ENCODE peak calls at places on chromosome 5, in ten cellular contexts. Y is GM06990, K is tibial nerve, M is astrocyte of the spinal cord, B is B cell, U is natural killer cell, R is H9, I is neural progenitor cell, G is RWPE2, W is uterus. V is an unnamed sample.
A peak's percentile ranks its signal among the peaks of the same experiment; 100 is the strongest.

GRCh38 chr5:109992264-109992915 is 302.7 kb downstream of the MAN2A1 start:
- DNase-seq in Y (no peak), K (no peak), M (no peak), B (no peak), U (no peak), R (no peak), I (peak; percentile 31), G (no peak), W (no peak), V (no peak)

GRCh38 chr5:172602712-172603289 is 38.3 kb upstream of the NEURL1B start:
- DNase-seq in Y (no peak), K (no peak), M (no peak), B (no peak), U (no peak), R (no peak), I (no peak), G (no peak), W (peak; percentile 67), V (no peak)

GRCh38 chr5:91339053-91339710 is 43.9 kb downstream of the ARRDC3 start:
- DNase-seq in Y (no peak), K (no peak), M (peak; percentile 56), B (no peak), U (no peak), R (no peak), I (peak; percentile 55), G (no peak), W (no peak), V (no peak)

GRCh38 chr5:84437673-84438315 is 53.1 kb upstream of the EDIL3 start:
- DNase-seq in Y (no peak), K (no peak), M (peak; percentile 90), B (no peak), U (no peak), R (no peak), I (no peak), G (no peak), W (no peak), V (no peak)

GRCh38 chr5:40166757-40167156 is 513.0 kb upstream of the PTGER4 start:
- DNase-seq in Y (no peak), K (no peak), M (peak; percentile 8), B (no peak), U (no peak), R (no peak), I (no peak), G (no peak), W (no peak), V (no peak)

GRCh38 chr5:65837139-65837538 is 89.2 kb upstream of the ERBIN start:
- DNase-seq in Y (no peak), K (no peak), M (peak; percentile 75), B (no peak), U (no peak), R (no peak), I (no peak), G (no peak), W (no peak), V (no peak)

GRCh38 chr5:95818181-95819147 is 4.1 kb downstream of the GLRX start:
- DNase-seq in Y (no peak), K (no peak), M (no peak), B (peak; percentile 49), U (no peak), R (no peak), I (no peak), G (no peak), W (no peak), V (no peak)

GRCh38 chr5:72234898-72235297 is 85.1 kb downstream of the MRPS27 start:
- DNase-seq in Y (no peak), K (no peak), M (no peak), B (no peak), U (no peak), R (no peak), I (no peak), G (no peak), W (no peak), V (no peak)

GRCh38 chr5:121681200-121681855 is 170.4 kb upstream of the FTMT start:
- DNase-seq in Y (no peak), K (no peak), M (no peak), B (no peak), U (no peak), R (no peak), I (no peak), G (no peak), W (no peak), V (no peak)

GRCh38 chr5:149429839-149430721 is 51.0 kb upstream of the IL17B start:
- DNase-seq in Y (no peak), K (no peak), M (no peak), B (no peak), U (no peak), R (peak; percentile 75), I (no peak), G (no peak), W (peak; percentile 82), V (no peak)

GRCh38 chr5:144028058-144028457 is 142.4 kb downstream of the YIPF5 start:
- DNase-seq in Y (no peak), K (no peak), M (peak; percentile 47), B (no peak), U (no peak), R (no peak), I (no peak), G (no peak), W (peak; percentile 23), V (no peak)

GRCh38 chr5:61623401-61624069 is 291.5 kb downstream of the ZSWIM6 start:
- DNase-seq in Y (no peak), K (no peak), M (peak; percentile 43), B (no peak), U (no peak), R (peak; percentile 52), I (peak; percentile 63), G (no peak), W (no peak), V (no peak)

GRCh38 chr5:135571210-135571609 is 7.6 kb downstream of the CXCL14 start:
- DNase-seq in Y (no peak), K (no peak), M (no peak), B (no peak), U (no peak), R (no peak), I (no peak), G (no peak), W (no peak), V (no peak)

GRCh38 chr5:125476888-125477585 is 730.6 kb upstream of the ZNF608 start:
- DNase-seq in Y (no peak), K (no peak), M (peak; percentile 27), B (no peak), U (no peak), R (no peak), I (no peak), G (no peak), W (no peak), V (no peak)

GRCh38 chr5:133392448-133392847 is 219.9 kb downstream of the FSTL4 start:
- DNase-seq in Y (no peak), K (no peak), M (no peak), B (no peak), U (no peak), R (peak; percentile 16), I (no peak), G (no peak), W (no peak), V (no peak)

DNA sequence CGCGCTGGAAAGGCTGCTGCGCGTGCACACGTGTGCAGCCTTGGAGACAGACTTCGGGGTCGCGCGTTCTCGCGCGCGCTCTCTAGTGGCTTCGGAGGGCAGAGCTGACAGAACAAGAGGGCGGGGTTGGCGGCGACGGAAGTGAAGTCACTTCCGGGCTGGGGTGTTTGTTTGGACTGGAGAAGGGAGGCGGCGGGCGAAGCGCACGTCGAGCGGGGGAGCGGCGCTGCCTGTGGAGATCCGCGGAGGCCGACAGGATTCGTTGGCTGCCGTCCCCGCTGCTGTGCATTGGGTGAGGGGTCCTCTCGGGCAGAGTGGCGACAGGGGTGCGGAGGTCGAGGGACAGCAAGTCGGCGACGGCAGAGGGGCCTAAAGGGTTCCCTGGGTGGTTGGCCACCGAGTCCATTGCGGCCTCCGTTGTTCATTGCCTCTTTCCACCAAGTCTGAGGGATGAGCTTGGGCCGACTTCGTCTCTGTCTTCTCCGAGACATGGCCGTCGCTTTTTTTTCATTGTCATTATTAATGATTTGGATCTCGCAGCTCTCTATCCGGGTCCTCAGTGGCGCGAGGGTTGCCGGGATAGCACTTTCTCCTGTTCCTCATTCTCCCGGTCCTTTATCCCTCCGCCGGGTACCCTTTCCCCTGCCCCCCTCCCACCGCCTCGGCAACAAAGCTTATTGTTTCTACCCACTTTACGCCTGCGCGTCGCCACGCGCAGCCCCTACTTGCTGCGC is at the start of gene PAIP2:
- DNase-seq in Y (peak; percentile 95), K (peak; percentile 95), M (peak; percentile 98), B (peak; percentile 87), U (peak; percentile 96), R (peak; percentile 99), I (peak; percentile 99), G (peak; percentile 99), W (peak; percentile 97), V (peak; percentile 95)
- TF ChIP-seq CTCF in Y (peak; percentile 92), K (peak; percentile 84), M (peak; percentile 84), B (peak; percentile 72), U (peak; percentile 67), R (peak; percentile 71), I (peak; percentile 74), G (peak; percentile 98), W (peak; percentile 77), V (peak; percentile 85)

GRCh38 chr5:140358738-140359310 is 1.2 kb upstream of the SLC4A9 start:
- DNase-seq in Y (no peak), K (no peak), M (peak; percentile 32), B (no peak), U (no peak), R (peak; percentile 72), I (peak; percentile 87), G (no peak), W (no peak), V (no peak)
- TF ChIP-seq CTCF in Y (peak; percentile 27), K (no peak), M (peak; percentile 60), B (peak; percentile 9), U (no peak), R (peak; percentile 64), I (peak; percentile 67), G (peak; percentile 60), W (peak; percentile 15), V (peak; percentile 2)

GRCh38 chr5:36755340-36755739 is 121.2 kb upstream of the NIPBL start:
- DNase-seq in Y (no peak), K (no peak), M (no peak), B (no peak), U (no peak), R (no peak), I (no peak), G (no peak), W (no peak), V (no peak)

GRCh38 chr5:36756848-36757247 is 119.7 kb upstream of the NIPBL start:
- DNase-seq in Y (no peak), K (no peak), M (no peak), B (no peak), U (no peak), R (no peak), I (no peak), G (no peak), W (no peak), V (no peak)

GRCh38 chr5:36756089-36756488 is 120.5 kb upstream of the NIPBL start:
- DNase-seq in Y (no peak), K (no peak), M (no peak), B (no peak), U (no peak), R (no peak), I (no peak), G (no peak), W (no peak), V (no peak)

GRCh38 chr5:36751881-36752280 is 124.7 kb upstream of the NIPBL start:
- DNase-seq in Y (no peak), K (no peak), M (no peak), B (no peak), U (no peak), R (peak; percentile 43), I (peak; percentile 31), G (no peak), W (no peak), V (no peak)
- TF ChIP-seq CTCF in Y (no peak), K (no peak), M (peak; percentile 31), B (no peak), U (no peak), R (peak; percentile 66), I (peak; percentile 41), G (peak; percentile 23), W (no peak), V (no peak)

GRCh38 chr5:74684900-74685851 is at the start of gene HEXB:
- DNase-seq in Y (peak; percentile 83), K (peak; percentile 83), M (peak; percentile 83), B (peak; percentile 82), U (peak; percentile 87), R (peak; percentile 94), I (peak; percentile 90), G (peak; percentile 94), W (peak; percentile 88), V (peak; percentile 87)
- TF ChIP-seq CTCF in Y (no peak), K (no peak), M (no peak), B (no peak), U (no peak), R (peak; percentile 16), I (peak; percentile 17), G (peak; percentile 6), W (peak; percentile 6), V (no peak)